ENCODE peak calls at places on chromosome 1, in five cellular contexts. One of them, this sample, is unnamed.
A peak's percentile ranks its signal among the peaks of the same experiment; 100 is the strongest.

GRCh38 chr1:184225501-184226487 is 161.0 kb upstream of the C1orf21 start:
- DNase-seq in SJSA1: no peak
- DNase-seq in K562: no peak
- DNase-seq in HCT116: no peak
- DNase-seq in body of pancreas: no peak
- DNase-seq in this sample: no peak

GRCh38 chr1:233182587-233182986 is 112.9 kb downstream of the PCNX2 start:
- DNase-seq in SJSA1: no peak
- DNase-seq in K562: no peak
- DNase-seq in HCT116: no peak
- DNase-seq in body of pancreas: no peak
- DNase-seq in this sample: no peak

GRCh38 chr1:53526451-53527101 is 67.4 kb downstream of the DMRTB1 start:
- DNase-seq in SJSA1: peak; percentile 72
- DNase-seq in K562: no peak
- DNase-seq in HCT116: no peak
- DNase-seq in body of pancreas: peak; percentile 66
- DNase-seq in this sample: no peak

GRCh38 chr1:98196012-98196411 is 275.2 kb upstream of the DPYD start:
- DNase-seq in SJSA1: no peak
- DNase-seq in K562: no peak
- DNase-seq in HCT116: no peak
- DNase-seq in body of pancreas: no peak
- DNase-seq in this sample: no peak

GRCh38 chr1:227954163-227954850 is 6.6 kb upstream of the WNT9A start:
- DNase-seq in SJSA1: no peak
- DNase-seq in K562: no peak
- DNase-seq in HCT116: no peak
- DNase-seq in body of pancreas: no peak
- DNase-seq in this sample: no peak

GRCh38 chr1:220811695-220812094 is 25.0 kb downstream of the MTARC1 start:
- DNase-seq in SJSA1: no peak
- DNase-seq in K562: no peak
- DNase-seq in HCT116: no peak
- DNase-seq in body of pancreas: no peak
- DNase-seq in this sample: no peak

GRCh38 chr1:201307760-201308499 is 24.6 kb downstream of the PKP1 start:
- DNase-seq in SJSA1: no peak
- DNase-seq in K562: no peak
- DNase-seq in HCT116: peak; percentile 60
- DNase-seq in body of pancreas: no peak
- DNase-seq in this sample: no peak

GRCh38 chr1:223211323-223211985 is 68.4 kb upstream of the TLR5 start:
- DNase-seq in SJSA1: no peak
- DNase-seq in K562: no peak
- DNase-seq in HCT116: no peak
- DNase-seq in body of pancreas: no peak
- DNase-seq in this sample: no peak

GRCh38 chr1:19310720-19311502 is 1.0 kb downstream of the AKR7A2 start:
- DNase-seq in SJSA1: no peak
- DNase-seq in K562: no peak
- DNase-seq in HCT116: no peak
- DNase-seq in body of pancreas: no peak
- DNase-seq in this sample: no peak

GRCh38 chr1:52913537-52913936 is 8.0 kb downstream of the ECHDC2 start:
- DNase-seq in SJSA1: no peak
- DNase-seq in K562: peak; percentile 87
- DNase-seq in HCT116: no peak
- DNase-seq in body of pancreas: no peak
- DNase-seq in this sample: no peak

GRCh38 chr1:109821221-109821669 is 57.5 kb upstream of the EPS8L3 start:
- DNase-seq in SJSA1: peak; percentile 70
- DNase-seq in K562: peak; percentile 40
- DNase-seq in HCT116: no peak
- DNase-seq in body of pancreas: peak; percentile 58
- DNase-seq in this sample: no peak

GRCh38 chr1:189374816-189375215 is 1102.8 kb downstream of the BRINP3 start:
- DNase-seq in SJSA1: no peak
- DNase-seq in K562: no peak
- DNase-seq in HCT116: no peak
- DNase-seq in body of pancreas: no peak
- DNase-seq in this sample: no peak

GRCh38 chr1:20600156-20600555 is 11.3 kb downstream of the CDA start:
- DNase-seq in SJSA1: no peak
- DNase-seq in K562: no peak
- DNase-seq in HCT116: no peak
- DNase-seq in body of pancreas: no peak
- DNase-seq in this sample: no peak

GRCh38 chr1:159891275-159892157 is 8.4 kb downstream of the CFAP45 start:
- DNase-seq in SJSA1: peak; percentile 71
- DNase-seq in K562: no peak
- DNase-seq in HCT116: peak; percentile 87
- DNase-seq in body of pancreas: peak; percentile 89
- DNase-seq in this sample: peak; percentile 67

GRCh38 chr1:212166296-212167039 is 118.7 kb upstream of the PPP2R5A start:
- DNase-seq in SJSA1: no peak
- DNase-seq in K562: no peak
- DNase-seq in HCT116: no peak
- DNase-seq in body of pancreas: no peak
- DNase-seq in this sample: no peak

GRCh38 chr1:223363057-223363855 is 720 bp downstream of the SUSD4 start:
- DNase-seq in SJSA1: no peak
- DNase-seq in K562: no peak
- DNase-seq in HCT116: no peak
- DNase-seq in body of pancreas: peak; percentile 21
- DNase-seq in this sample: peak; percentile 3

GRCh38 chr1:84571150-84571535 is 3.1 kb downstream of the CTBS start:
- DNase-seq in SJSA1: no peak
- DNase-seq in K562: no peak
- DNase-seq in HCT116: no peak
- DNase-seq in body of pancreas: no peak
- DNase-seq in this sample: no peak

GRCh38 chr1:232662910-232663309 is 33.0 kb upstream of the SIPA1L2 start:
- DNase-seq in SJSA1: no peak
- DNase-seq in K562: no peak
- DNase-seq in HCT116: no peak
- DNase-seq in body of pancreas: no peak
- DNase-seq in this sample: no peak

GRCh38 chr1:11967028-11967547 is 13.2 kb upstream of the MFN2 start:
- DNase-seq in SJSA1: no peak
- DNase-seq in K562: peak; percentile 65
- DNase-seq in HCT116: peak; percentile 54
- DNase-seq in body of pancreas: peak; percentile 85
- DNase-seq in this sample: peak; percentile 45

GRCh38 chr1:116334015-116334547 is 39.0 kb upstream of the ATP1A1 start:
- DNase-seq in SJSA1: no peak
- DNase-seq in K562: no peak
- DNase-seq in HCT116: no peak
- DNase-seq in body of pancreas: peak; percentile 50
- DNase-seq in this sample: no peak

GRCh38 chr1:241774017-241774416 is 74.0 kb upstream of the EXO1 start:
- DNase-seq in SJSA1: no peak
- DNase-seq in K562: peak; percentile 55
- DNase-seq in HCT116: no peak
- DNase-seq in body of pancreas: no peak
- DNase-seq in this sample: no peak

GRCh38 chr1:160437432-160438319 is 37.3 kb downstream of the VANGL2 start:
- DNase-seq in SJSA1: peak; percentile 40
- DNase-seq in K562: no peak
- DNase-seq in HCT116: no peak
- DNase-seq in body of pancreas: no peak
- DNase-seq in this sample: peak; percentile 84

GRCh38 chr1:170247751-170248521 is 102.2 kb downstream of the NTMT2 start:
- DNase-seq in SJSA1: no peak
- DNase-seq in K562: no peak
- DNase-seq in HCT116: no peak
- DNase-seq in body of pancreas: no peak
- DNase-seq in this sample: no peak

GRCh38 chr1:16120940-16121410 is 34.9 kb downstream of the EPHA2 start:
- DNase-seq in SJSA1: no peak
- DNase-seq in K562: no peak
- DNase-seq in HCT116: no peak
- DNase-seq in body of pancreas: peak; percentile 71
- DNase-seq in this sample: no peak

GRCh38 chr1:162564762-162565218 is 3.3 kb downstream of the UAP1 start:
- DNase-seq in SJSA1: no peak
- DNase-seq in K562: peak; percentile 30
- DNase-seq in HCT116: no peak
- DNase-seq in body of pancreas: no peak
- DNase-seq in this sample: no peak

GRCh38 chr1:162562452-162562828 is 918 bp downstream of the UAP1 start:
- DNase-seq in SJSA1: peak; percentile 57
- DNase-seq in K562: no peak
- DNase-seq in HCT116: no peak
- DNase-seq in body of pancreas: peak; percentile 45
- DNase-seq in this sample: no peak

GRCh38 chr1:162568802-162569201 is 7.3 kb downstream of the UAP1 start:
- DNase-seq in SJSA1: no peak
- DNase-seq in K562: no peak
- DNase-seq in HCT116: no peak
- DNase-seq in body of pancreas: no peak
- DNase-seq in this sample: no peak

GRCh38 chr1:162566870-162567269 is 5.3 kb downstream of the UAP1 start:
- DNase-seq in SJSA1: no peak
- DNase-seq in K562: no peak
- DNase-seq in HCT116: no peak
- DNase-seq in body of pancreas: no peak
- DNase-seq in this sample: no peak

DNA sequence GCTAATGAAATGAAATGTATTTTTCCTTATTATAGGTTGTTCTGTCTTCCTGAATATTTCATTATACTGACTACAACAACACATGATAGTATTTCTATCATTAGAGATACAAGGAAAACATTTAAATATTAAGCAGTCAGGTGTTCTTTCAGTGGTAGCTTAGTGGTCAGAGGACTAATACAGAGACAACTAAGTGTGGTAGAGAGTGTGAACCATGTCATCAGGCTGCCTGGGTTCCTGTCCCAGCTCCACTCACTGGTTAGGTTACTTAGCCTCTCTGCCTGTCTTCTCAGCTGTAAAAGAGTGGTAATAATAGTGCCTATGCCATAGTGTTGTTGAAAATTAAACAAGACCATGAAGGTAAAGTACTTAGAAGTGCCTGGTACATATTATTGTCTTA is 3.9 kb downstream of the UAP1 start:
- DNase-seq in SJSA1: no peak
- DNase-seq in K562: no peak
- DNase-seq in HCT116: no peak
- DNase-seq in body of pancreas: no peak
- DNase-seq in this sample: no peak
- H3K4me3 ChIP-seq in SJSA1: no peak overlapping the region
- H3K4me3 ChIP-seq in K562: no peak overlapping the region
- H3K4me3 ChIP-seq in HCT116: no peak overlapping the region
- H3K4me3 ChIP-seq in body of pancreas: no peak overlapping the region
- H3K4me3 ChIP-seq in this sample: no peak overlapping the region

DNA sequence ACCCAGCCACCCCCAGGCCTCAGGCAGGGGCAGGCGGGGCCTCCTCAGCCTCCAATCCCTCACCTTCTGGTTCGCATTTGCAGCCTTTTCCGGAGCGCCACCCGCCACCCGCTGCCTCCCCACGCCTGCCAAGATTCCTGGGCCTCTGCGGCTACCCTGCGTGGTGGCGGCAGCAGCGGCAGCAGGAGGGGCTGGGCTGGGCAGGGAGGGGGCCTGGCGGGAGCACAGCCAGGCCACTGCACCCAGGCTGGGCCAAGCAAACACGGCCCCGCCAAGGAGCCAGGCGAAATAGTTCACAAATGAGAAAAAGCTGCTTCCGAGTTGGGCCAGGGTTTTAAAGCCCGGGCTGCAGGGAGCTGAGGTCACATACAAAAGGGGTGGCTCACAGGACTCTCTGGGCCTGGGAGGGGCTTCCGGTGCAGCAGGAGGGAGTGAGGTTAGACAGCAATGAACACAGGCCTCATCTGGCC is 9.8 kb downstream of the COL8A2 start:
- DNase-seq in SJSA1: peak; percentile 60
- DNase-seq in K562: no peak
- DNase-seq in HCT116: no peak
- DNase-seq in body of pancreas: no peak
- DNase-seq in this sample: no peak
- H3K27ac ChIP-seq in SJSA1: peak overlapping the region; percentile 45
- H3K27ac ChIP-seq in K562: no peak overlapping the region
- H3K27ac ChIP-seq in HCT116: no peak overlapping the region
- H3K27ac ChIP-seq in body of pancreas: no peak overlapping the region
- H3K27ac ChIP-seq in this sample: no peak overlapping the region

GRCh38 chr1:206708058-206708457 is 23.4 kb downstream of the MAPKAPK2 start:
- DNase-seq in SJSA1: no peak
- DNase-seq in K562: peak; percentile 32
- DNase-seq in HCT116: no peak
- DNase-seq in body of pancreas: no peak
- DNase-seq in this sample: no peak
- H3K4me1 ChIP-seq in SJSA1: peaks cover 68% of the 10 kb centered on the region
- H3K4me1 ChIP-seq in K562: peaks cover 29% of the 10 kb centered on the region
- H3K4me1 ChIP-seq in HCT116: peaks cover 10% of the 10 kb centered on the region
- H3K4me1 ChIP-seq in body of pancreas: peaks cover 86% of the 10 kb centered on the region
- H3K4me1 ChIP-seq in this sample: peaks cover 76% of the 10 kb centered on the region

GRCh38 chr1:205505076-205505729 is 734 bp downstream of the CDK18 start:
- DNase-seq in SJSA1: no peak
- DNase-seq in K562: no peak
- DNase-seq in HCT116: no peak
- DNase-seq in body of pancreas: no peak
- DNase-seq in this sample: no peak

GRCh38 chr1:205502992-205503391 is 1.5 kb upstream of the CDK18 start:
- DNase-seq in SJSA1: no peak
- DNase-seq in K562: no peak
- DNase-seq in HCT116: no peak
- DNase-seq in body of pancreas: no peak
- DNase-seq in this sample: no peak

GRCh38 chr1:205506409-205507196 is 2.1 kb downstream of the CDK18 start:
- DNase-seq in SJSA1: no peak
- DNase-seq in K562: no peak
- DNase-seq in HCT116: no peak
- DNase-seq in body of pancreas: no peak
- DNase-seq in this sample: no peak

GRCh38 chr1:205505791-205506190 is 1.3 kb downstream of the CDK18 start:
- DNase-seq in SJSA1: no peak
- DNase-seq in K562: no peak
- DNase-seq in HCT116: no peak
- DNase-seq in body of pancreas: peak; percentile 62
- DNase-seq in this sample: no peak

DNA sequence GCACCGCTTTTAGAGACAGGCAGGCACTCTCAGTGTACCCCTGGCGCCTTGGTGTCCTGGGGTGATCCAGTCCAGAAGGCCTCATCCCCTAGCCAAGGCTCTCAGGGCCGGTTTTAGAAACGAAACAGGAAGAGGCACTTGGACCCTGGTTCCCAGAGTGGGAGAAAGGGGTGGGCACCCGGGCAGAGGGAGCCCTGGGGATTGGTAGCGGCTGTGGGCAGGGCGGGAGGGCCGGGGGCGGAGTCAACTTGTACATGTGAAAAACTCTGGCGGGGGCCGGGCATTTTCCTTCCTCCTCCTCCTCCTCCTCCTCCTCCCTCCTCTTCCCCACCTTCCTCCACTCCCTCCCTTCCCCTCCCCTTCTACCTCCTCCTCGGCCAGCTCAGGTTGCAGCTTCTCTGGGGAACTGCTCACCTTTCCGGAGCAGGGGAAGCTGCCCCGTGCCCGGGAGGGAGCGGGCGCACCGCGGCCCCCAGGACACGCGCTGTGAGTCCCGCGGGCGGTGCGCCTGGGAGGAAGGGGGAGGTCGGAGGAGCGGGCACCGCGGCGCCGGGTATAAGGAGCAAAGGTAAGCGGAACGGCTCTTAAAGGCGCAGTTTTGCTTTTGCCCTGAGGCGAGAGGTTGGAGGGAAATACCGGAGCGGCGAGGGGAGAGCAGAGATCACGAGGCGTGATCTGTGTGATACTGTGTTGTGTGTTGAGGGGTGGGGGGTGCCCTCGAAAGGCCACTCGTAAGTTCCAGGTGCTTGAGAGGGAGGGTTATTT is at the start of gene CDK18:
- DNase-seq in SJSA1: no peak
- DNase-seq in K562: no peak
- DNase-seq in HCT116: peak; percentile 73
- DNase-seq in body of pancreas: peak; percentile 93
- DNase-seq in this sample: peak; percentile 44
- H3K4me3 ChIP-seq in SJSA1: peak within 1 kb of the TSS; percentile 23
- H3K4me3 ChIP-seq in K562: no peak within 1 kb of the TSS
- H3K4me3 ChIP-seq in HCT116: peak within 1 kb of the TSS; percentile 76
- H3K4me3 ChIP-seq in body of pancreas: peak within 1 kb of the TSS; percentile 33
- H3K4me3 ChIP-seq in this sample: peak within 1 kb of the TSS; percentile 40